ENCODE peak calls at places on chromosomes 13 and 19, in seven cellular contexts. C is aorta; I is stimulated activated CD8-positive, alpha-beta memory T cell treated with anti-CD3 and anti-CD28 coated beads, Interleukin-7, amount 100 ng/mL, for 1 hour; Y is activated effector memory CD4-positive, alpha-beta T cell treated with Interleukin-2 at 50 U/mL for 16 hours; M is activated naive CD8-positive, alpha-beta T cell treated with anti-CD3 and anti-CD28 coated beads for 36 hours; R is HS-27A; K is tibial nerve. V is an unnamed sample.

GRCh38 chr19:18764591-18765051 is 26.5 kb downstream of the COMP start:
- DNase-seq in C (no peak), I (no peak), Y (no peak), M (no peak), R (peak; percentile 12), K (no peak), V (no peak)

GRCh38 chr19:46990998-46991676 is 28.5 kb upstream of the NPAS1 start:
- DNase-seq in C (peak; percentile 93), I (no peak), Y (peak; percentile 43), M (peak; percentile 58), R (no peak), K (peak; percentile 89), V (peak; percentile 63)

GRCh38 chr19:42233106-42233505 is 9.3 kb downstream of the GSK3A start:
- DNase-seq in C (no peak), I (no peak), Y (no peak), M (no peak), R (no peak), K (no peak), V (no peak)

GRCh38 chr13:33281951-33282595 is 3.5 kb downstream of the STARD13 start:
- DNase-seq in C (no peak), I (no peak), Y (no peak), M (no peak), R (no peak), K (no peak), V (no peak)

GRCh38 chr13:109773276-109773675 is 13.1 kb downstream of the IRS2 start:
- DNase-seq in C (no peak), I (no peak), Y (no peak), M (no peak), R (no peak), K (no peak), V (no peak)

GRCh38 chr13:33723772-33724435 is 94.0 kb upstream of the RFC3 start:
- DNase-seq in C (no peak), I (peak; percentile 16), Y (peak; percentile 34), M (peak; percentile 51), R (no peak), K (peak; percentile 95), V (peak; percentile 38)

GRCh38 chr13:41150058-41150457 is 17.5 kb upstream of the KBTBD6 start:
- DNase-seq in C (no peak), I (no peak), Y (no peak), M (no peak), R (no peak), K (no peak), V (no peak)

GRCh38 chr13:106755542-106755941 is 187.6 kb upstream of the ARGLU1 start:
- DNase-seq in C (no peak), I (no peak), Y (no peak), M (no peak), R (no peak), K (no peak), V (no peak)

GRCh38 chr19:33050110-33050509 is 14.6 kb downstream of the RHPN2 start:
- DNase-seq in C (no peak), I (no peak), Y (no peak), M (no peak), R (no peak), K (no peak), V (no peak)

GRCh38 chr19:49114630-49115363 is 627 bp downstream of the LIN7B start:
- DNase-seq in C (peak; percentile 90), I (no peak), Y (peak; percentile 16), M (peak; percentile 60), R (no peak), K (peak; percentile 36), V (no peak)

V was measured in brain pericyte.